ENCODE peak calls at places on chromosomes 3 and 15, in nine cellular contexts. One of them, this sample, is unnamed.

GRCh38 chr3:55178336-55178735 is 250.5 kb upstream of the LRTM1 start:
- DNase-seq in tibial artery: no peak
- DNase-seq in cardiac fibroblast: no peak
- DNase-seq in heart left ventricle: no peak
- DNase-seq in GM12878: no peak
- DNase-seq in brain microvascular endothelial cell: no peak
- DNase-seq in lower leg skin: no peak
- DNase-seq in heart right ventricle: no peak
- DNase-seq in Karpas-422: no peak
- DNase-seq in this sample: no peak

GRCh38 chr3:196431193-196432136 is 762 bp downstream of the UBXN7 start:
- DNase-seq in tibial artery: peak; percentile 66
- DNase-seq in cardiac fibroblast: peak; percentile 69
- DNase-seq in heart left ventricle: peak; percentile 41
- DNase-seq in GM12878: no peak
- DNase-seq in brain microvascular endothelial cell: peak; percentile 40
- DNase-seq in lower leg skin: peak; percentile 17
- DNase-seq in heart right ventricle: peak; percentile 10
- DNase-seq in Karpas-422: peak; percentile 91
- DNase-seq in this sample: peak; percentile 58

GRCh38 chr3:48996640-48997039 is 6.6 kb downstream of the P4HTM start:
- DNase-seq in tibial artery: no peak
- DNase-seq in cardiac fibroblast: no peak
- DNase-seq in heart left ventricle: no peak
- DNase-seq in GM12878: no peak
- DNase-seq in brain microvascular endothelial cell: no peak
- DNase-seq in lower leg skin: no peak
- DNase-seq in heart right ventricle: no peak
- DNase-seq in Karpas-422: no peak
- DNase-seq in this sample: no peak

GRCh38 chr3:40035177-40035576 is 225.8 kb downstream of the MYRIP start:
- DNase-seq in tibial artery: no peak
- DNase-seq in cardiac fibroblast: no peak
- DNase-seq in heart left ventricle: no peak
- DNase-seq in GM12878: no peak
- DNase-seq in brain microvascular endothelial cell: no peak
- DNase-seq in lower leg skin: no peak
- DNase-seq in heart right ventricle: no peak
- DNase-seq in Karpas-422: no peak
- DNase-seq in this sample: no peak

GRCh38 chr15:69296606-69297005 is 2.1 kb upstream of the PAQR5 start:
- DNase-seq in tibial artery: peak; percentile 19
- DNase-seq in cardiac fibroblast: no peak
- DNase-seq in heart left ventricle: no peak
- DNase-seq in GM12878: no peak
- DNase-seq in brain microvascular endothelial cell: no peak
- DNase-seq in lower leg skin: no peak
- DNase-seq in heart right ventricle: no peak
- DNase-seq in Karpas-422: no peak
- DNase-seq in this sample: no peak

GRCh38 chr3:73772076-73772475 is 147.3 kb upstream of the PDZRN3 start:
- DNase-seq in tibial artery: no peak
- DNase-seq in cardiac fibroblast: no peak
- DNase-seq in heart left ventricle: no peak
- DNase-seq in GM12878: no peak
- DNase-seq in brain microvascular endothelial cell: no peak
- DNase-seq in lower leg skin: no peak
- DNase-seq in heart right ventricle: no peak
- DNase-seq in Karpas-422: no peak
- DNase-seq in this sample: no peak

GRCh38 chr3:48715179-48715800 is 1.7 kb downstream of the IP6K2 start:
- DNase-seq in tibial artery: no peak
- DNase-seq in cardiac fibroblast: peak; percentile 56
- DNase-seq in heart left ventricle: no peak
- DNase-seq in GM12878: no peak
- DNase-seq in brain microvascular endothelial cell: peak; percentile 24
- DNase-seq in lower leg skin: no peak
- DNase-seq in heart right ventricle: no peak
- DNase-seq in Karpas-422: no peak
- DNase-seq in this sample: no peak

GRCh38 chr3:150074277-150074676 is 103.6 kb upstream of the PFN2 start:
- DNase-seq in tibial artery: no peak
- DNase-seq in cardiac fibroblast: no peak
- DNase-seq in heart left ventricle: no peak
- DNase-seq in GM12878: peak; percentile 49
- DNase-seq in brain microvascular endothelial cell: no peak
- DNase-seq in lower leg skin: no peak
- DNase-seq in heart right ventricle: no peak
- DNase-seq in Karpas-422: peak; percentile 43
- DNase-seq in this sample: no peak

GRCh38 chr3:4351164-4351855 is 48.1 kb downstream of the SETMAR start:
- DNase-seq in tibial artery: no peak
- DNase-seq in cardiac fibroblast: peak; percentile 67
- DNase-seq in heart left ventricle: no peak
- DNase-seq in GM12878: no peak
- DNase-seq in brain microvascular endothelial cell: peak; percentile 10
- DNase-seq in lower leg skin: no peak
- DNase-seq in heart right ventricle: no peak
- DNase-seq in Karpas-422: peak; percentile 7
- DNase-seq in this sample: no peak

GRCh38 chr3:55690746-55691540 is 203.8 kb upstream of the WNT5A start:
- DNase-seq in tibial artery: no peak
- DNase-seq in cardiac fibroblast: no peak
- DNase-seq in heart left ventricle: no peak
- DNase-seq in GM12878: peak; percentile 42
- DNase-seq in brain microvascular endothelial cell: no peak
- DNase-seq in lower leg skin: no peak
- DNase-seq in heart right ventricle: no peak
- DNase-seq in Karpas-422: peak; percentile 53
- DNase-seq in this sample: peak; percentile 5

GRCh38 chr15:35381328-35381727 is 164.6 kb downstream of the DPH6 start:
- DNase-seq in tibial artery: no peak
- DNase-seq in cardiac fibroblast: no peak
- DNase-seq in heart left ventricle: no peak
- DNase-seq in GM12878: no peak
- DNase-seq in brain microvascular endothelial cell: no peak
- DNase-seq in lower leg skin: no peak
- DNase-seq in heart right ventricle: no peak
- DNase-seq in Karpas-422: no peak
- DNase-seq in this sample: no peak

GRCh38 chr15:85879334-85880163 is 84.8 kb upstream of the KLHL25 start:
- DNase-seq in tibial artery: no peak
- DNase-seq in cardiac fibroblast: no peak
- DNase-seq in heart left ventricle: no peak
- DNase-seq in GM12878: no peak
- DNase-seq in brain microvascular endothelial cell: peak; percentile 28
- DNase-seq in lower leg skin: no peak
- DNase-seq in heart right ventricle: no peak
- DNase-seq in Karpas-422: no peak
- DNase-seq in this sample: no peak

GRCh38 chr3:30258426-30259392 is 347.7 kb upstream of the TGFBR2 start:
- DNase-seq in tibial artery: no peak
- DNase-seq in cardiac fibroblast: no peak
- DNase-seq in heart left ventricle: no peak
- DNase-seq in GM12878: no peak
- DNase-seq in brain microvascular endothelial cell: no peak
- DNase-seq in lower leg skin: no peak
- DNase-seq in heart right ventricle: no peak
- DNase-seq in Karpas-422: no peak
- DNase-seq in this sample: no peak

GRCh38 chr15:67108122-67108871 is 42.9 kb downstream of the SMAD3 start:
- DNase-seq in tibial artery: no peak
- DNase-seq in cardiac fibroblast: no peak
- DNase-seq in heart left ventricle: no peak
- DNase-seq in GM12878: no peak
- DNase-seq in brain microvascular endothelial cell: no peak
- DNase-seq in lower leg skin: no peak
- DNase-seq in heart right ventricle: no peak
- DNase-seq in Karpas-422: no peak
- DNase-seq in this sample: no peak

GRCh38 chr3:168976969-168977368 is 686.5 kb downstream of the MECOM start:
- DNase-seq in tibial artery: no peak
- DNase-seq in cardiac fibroblast: no peak
- DNase-seq in heart left ventricle: no peak
- DNase-seq in GM12878: no peak
- DNase-seq in brain microvascular endothelial cell: no peak
- DNase-seq in lower leg skin: no peak
- DNase-seq in heart right ventricle: no peak
- DNase-seq in Karpas-422: no peak
- DNase-seq in this sample: no peak

GRCh38 chr15:78306176-78306774 is 6.9 kb upstream of the SKIC8 start:
- DNase-seq in tibial artery: no peak
- DNase-seq in cardiac fibroblast: peak; percentile 85
- DNase-seq in heart left ventricle: no peak
- DNase-seq in GM12878: no peak
- DNase-seq in brain microvascular endothelial cell: peak; percentile 75
- DNase-seq in lower leg skin: no peak
- DNase-seq in heart right ventricle: no peak
- DNase-seq in Karpas-422: no peak
- DNase-seq in this sample: no peak

GRCh38 chr15:80698636-80699035 is 3.5 kb downstream of the ABHD17C start:
- DNase-seq in tibial artery: no peak
- DNase-seq in cardiac fibroblast: no peak
- DNase-seq in heart left ventricle: no peak
- DNase-seq in GM12878: no peak
- DNase-seq in brain microvascular endothelial cell: peak; percentile 32
- DNase-seq in lower leg skin: no peak
- DNase-seq in heart right ventricle: no peak
- DNase-seq in Karpas-422: no peak
- DNase-seq in this sample: no peak
- H3K4me3 ChIP-seq in tibial artery: no peak overlapping the region
- H3K4me3 ChIP-seq in cardiac fibroblast: no peak overlapping the region
- H3K4me3 ChIP-seq in heart left ventricle: no peak overlapping the region
- H3K4me3 ChIP-seq in GM12878: no peak overlapping the region
- H3K4me3 ChIP-seq in brain microvascular endothelial cell: no peak overlapping the region
- H3K4me3 ChIP-seq in lower leg skin: no peak overlapping the region
- H3K4me3 ChIP-seq in heart right ventricle: no peak overlapping the region
- H3K4me3 ChIP-seq in Karpas-422: no peak overlapping the region
- H3K4me3 ChIP-seq in this sample: no peak overlapping the region

DNA sequence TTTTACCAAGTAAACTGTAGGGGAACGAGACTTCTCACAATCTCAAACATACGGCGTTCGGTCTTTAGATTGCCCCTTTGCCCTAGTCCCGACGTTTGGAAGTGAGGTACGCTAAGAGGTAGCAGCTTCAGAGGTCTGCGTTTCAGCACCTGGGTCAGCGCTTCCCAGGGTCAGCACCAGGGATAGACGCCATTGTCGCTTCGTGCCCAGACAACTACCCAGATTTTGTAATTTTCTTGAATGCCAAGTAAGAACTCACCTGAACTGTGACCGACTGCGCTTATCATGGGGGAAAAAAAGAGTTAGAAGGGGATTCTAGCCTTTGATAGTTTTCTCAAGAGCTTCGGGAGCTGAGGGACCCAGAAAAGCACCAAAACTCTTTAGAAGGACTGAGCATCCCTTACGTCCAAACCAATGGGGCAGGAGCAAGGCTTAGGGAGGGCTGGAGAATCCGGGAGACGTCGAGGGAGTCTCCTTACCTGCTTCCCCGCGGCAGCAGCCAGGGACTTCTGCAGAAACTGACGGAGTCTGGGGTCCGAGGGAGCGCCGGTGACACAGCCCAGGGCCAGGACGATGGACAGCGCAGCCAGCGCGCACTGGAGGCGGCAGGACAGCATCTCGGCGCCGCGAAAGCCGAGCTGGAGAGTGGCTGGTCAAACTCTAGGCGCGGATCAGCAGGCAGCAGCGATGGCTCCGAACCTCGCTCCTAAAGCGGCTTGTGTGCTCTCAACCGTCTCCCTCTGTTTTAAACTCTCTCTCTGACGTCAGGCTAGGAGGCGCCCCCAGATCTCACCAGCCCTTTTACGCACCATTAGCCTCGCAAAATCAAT is at the start of gene SST:
- DNase-seq in tibial artery: no peak
- DNase-seq in cardiac fibroblast: peak; percentile 52
- DNase-seq in heart left ventricle: peak; percentile 47
- DNase-seq in GM12878: no peak
- DNase-seq in brain microvascular endothelial cell: peak; percentile 52
- DNase-seq in lower leg skin: no peak
- DNase-seq in heart right ventricle: peak; percentile 38
- DNase-seq in Karpas-422: peak; percentile 54
- DNase-seq in this sample: peak; percentile 11
- H3K4me3 ChIP-seq in tibial artery: no peak within 1 kb of the TSS
- H3K4me3 ChIP-seq in cardiac fibroblast: no peak within 1 kb of the TSS
- H3K4me3 ChIP-seq in heart left ventricle: no peak within 1 kb of the TSS
- H3K4me3 ChIP-seq in GM12878: no peak within 1 kb of the TSS
- H3K4me3 ChIP-seq in brain microvascular endothelial cell: no peak within 1 kb of the TSS
- H3K4me3 ChIP-seq in lower leg skin: no peak within 1 kb of the TSS
- H3K4me3 ChIP-seq in heart right ventricle: no peak within 1 kb of the TSS
- H3K4me3 ChIP-seq in Karpas-422: no peak within 1 kb of the TSS
- H3K4me3 ChIP-seq in this sample: no peak within 1 kb of the TSS

GRCh38 chr3:71446260-71446659 is 137.3 kb downstream of the FOXP1 start:
- DNase-seq in tibial artery: no peak
- DNase-seq in cardiac fibroblast: no peak
- DNase-seq in heart left ventricle: no peak
- DNase-seq in GM12878: no peak
- DNase-seq in brain microvascular endothelial cell: no peak
- DNase-seq in lower leg skin: no peak
- DNase-seq in heart right ventricle: no peak
- DNase-seq in Karpas-422: no peak
- DNase-seq in this sample: no peak
- H3K4me3 ChIP-seq in tibial artery: no peak overlapping the region
- H3K4me3 ChIP-seq in cardiac fibroblast: no peak overlapping the region
- H3K4me3 ChIP-seq in heart left ventricle: no peak overlapping the region
- H3K4me3 ChIP-seq in GM12878: no peak overlapping the region
- H3K4me3 ChIP-seq in brain microvascular endothelial cell: no peak overlapping the region
- H3K4me3 ChIP-seq in lower leg skin: no peak overlapping the region
- H3K4me3 ChIP-seq in heart right ventricle: no peak overlapping the region
- H3K4me3 ChIP-seq in Karpas-422: no peak overlapping the region
- H3K4me3 ChIP-seq in this sample: no peak overlapping the region

GRCh38 chr3:18782191-18782590 is 357.1 kb upstream of the SATB1 start:
- DNase-seq in tibial artery: no peak
- DNase-seq in cardiac fibroblast: no peak
- DNase-seq in heart left ventricle: no peak
- DNase-seq in GM12878: no peak
- DNase-seq in brain microvascular endothelial cell: no peak
- DNase-seq in lower leg skin: no peak
- DNase-seq in heart right ventricle: no peak
- DNase-seq in Karpas-422: no peak
- DNase-seq in this sample: no peak
- H3K4me3 ChIP-seq in tibial artery: no peak overlapping the region
- H3K4me3 ChIP-seq in cardiac fibroblast: no peak overlapping the region
- H3K4me3 ChIP-seq in heart left ventricle: no peak overlapping the region
- H3K4me3 ChIP-seq in GM12878: no peak overlapping the region
- H3K4me3 ChIP-seq in brain microvascular endothelial cell: no peak overlapping the region
- H3K4me3 ChIP-seq in lower leg skin: no peak overlapping the region
- H3K4me3 ChIP-seq in heart right ventricle: no peak overlapping the region
- H3K4me3 ChIP-seq in Karpas-422: no peak overlapping the region
- H3K4me3 ChIP-seq in this sample: no peak overlapping the region

GRCh38 chr15:50506121-50506520 is 40.3 kb downstream of the USP50 start:
- DNase-seq in tibial artery: no peak
- DNase-seq in cardiac fibroblast: no peak
- DNase-seq in heart left ventricle: no peak
- DNase-seq in GM12878: no peak
- DNase-seq in brain microvascular endothelial cell: no peak
- DNase-seq in lower leg skin: no peak
- DNase-seq in heart right ventricle: no peak
- DNase-seq in Karpas-422: no peak
- DNase-seq in this sample: no peak
- H3K4me3 ChIP-seq in tibial artery: no peak overlapping the region
- H3K4me3 ChIP-seq in cardiac fibroblast: no peak overlapping the region
- H3K4me3 ChIP-seq in heart left ventricle: no peak overlapping the region
- H3K4me3 ChIP-seq in GM12878: no peak overlapping the region
- H3K4me3 ChIP-seq in brain microvascular endothelial cell: no peak overlapping the region
- H3K4me3 ChIP-seq in lower leg skin: no peak overlapping the region
- H3K4me3 ChIP-seq in heart right ventricle: no peak overlapping the region
- H3K4me3 ChIP-seq in Karpas-422: no peak overlapping the region
- H3K4me3 ChIP-seq in this sample: no peak overlapping the region

GRCh38 chr3:44721231-44722102 is 8.0 kb upstream of the ZNF501 start:
- DNase-seq in tibial artery: no peak
- DNase-seq in cardiac fibroblast: peak; percentile 5
- DNase-seq in heart left ventricle: no peak
- DNase-seq in GM12878: no peak
- DNase-seq in brain microvascular endothelial cell: no peak
- DNase-seq in lower leg skin: no peak
- DNase-seq in heart right ventricle: no peak
- DNase-seq in Karpas-422: no peak
- DNase-seq in this sample: no peak
- H3K4me3 ChIP-seq in tibial artery: no peak overlapping the region
- H3K4me3 ChIP-seq in cardiac fibroblast: no peak overlapping the region
- H3K4me3 ChIP-seq in heart left ventricle: no peak overlapping the region
- H3K4me3 ChIP-seq in GM12878: no peak overlapping the region
- H3K4me3 ChIP-seq in brain microvascular endothelial cell: no peak overlapping the region
- H3K4me3 ChIP-seq in lower leg skin: no peak overlapping the region
- H3K4me3 ChIP-seq in heart right ventricle: no peak overlapping the region
- H3K4me3 ChIP-seq in Karpas-422: no peak overlapping the region
- H3K4me3 ChIP-seq in this sample: no peak overlapping the region